ENCODE peak calls at places on chromosome 6, in nine cellular contexts. E is HEK293T; H is activated CD4-positive, CD25-positive, alpha-beta regulatory T cell treated with anti-CD3 and anti-CD28 coated beads, Interleukin-2, amount 50 U/mL, for 72 hours; Q is activated naive CD4-positive, alpha-beta T cell treated with Interleukin-2 at 50 U/mL for 16 hours; P is Right ventricle myocardium inferior; O is spleen; Z is stimulated activated CD8-positive, alpha-beta memory T cell treated with anti-CD3 and anti-CD28 coated beads, Interleukin-4, amount 100 ng/mL, for 4 hours; T is ureter; C is cardiac muscle cell. S is an unnamed sample.

GRCh38 chr6:130303436-130303835 is 62.4 kb upstream of the TMEM200A start:
- DNase-seq in E (no peak), H (no peak), Q (no peak), P (no peak), O (no peak), Z (no peak), T (no peak), C (no peak), S (no peak)

GRCh38 chr6:139531148-139531547 is 156.7 kb upstream of the CITED2 start:
- DNase-seq in E (no peak), H (no peak), Q (peak; percentile 58), P (no peak), O (no peak), Z (no peak), T (no peak), C (no peak), S (no peak)

GRCh38 chr6:51322505-51322904 is 503.8 kb downstream of the TFAP2B start:
- DNase-seq in E (no peak), H (no peak), Q (no peak), P (no peak), O (no peak), Z (no peak), T (no peak), C (no peak), S (no peak)

GRCh38 chr6:16840291-16840690 is 79.0 kb upstream of the ATXN1 start:
- DNase-seq in E (no peak), H (no peak), Q (no peak), P (no peak), O (no peak), Z (no peak), T (no peak), C (no peak), S (no peak)

GRCh38 chr6:110493253-110493800 is 16.9 kb upstream of the SLC22A16 start:
- DNase-seq in E (no peak), H (no peak), Q (no peak), P (no peak), O (no peak), Z (no peak), T (no peak), C (no peak), S (no peak)

GRCh38 chr6:148577687-148578488 is 168.9 kb upstream of the UST start:
- DNase-seq in E (peak; percentile 88), H (no peak), Q (peak; percentile 51), P (peak; percentile 88), O (peak; percentile 92), Z (no peak), T (peak; percentile 75), C (peak; percentile 87), S (peak; percentile 59)

GRCh38 chr6:73694711-73695411 is 1.1 kb upstream of the CD109 start:
- DNase-seq in E (no peak), H (no peak), Q (no peak), P (no peak), O (no peak), Z (no peak), T (no peak), C (peak; percentile 50), S (peak; percentile 4)

GRCh38 chr6:139699335-139699734 is 324.9 kb upstream of the CITED2 start:
- DNase-seq in E (no peak), H (no peak), Q (no peak), P (no peak), O (no peak), Z (no peak), T (no peak), C (peak; percentile 77), S (no peak)

GRCh38 chr6:108546079-108547049 is 14.4 kb upstream of the FOXO3 start:
- DNase-seq in E (no peak), H (no peak), Q (no peak), P (no peak), O (no peak), Z (no peak), T (no peak), C (no peak), S (no peak)

GRCh38 chr6:168166627-168167026 is 87.6 kb upstream of the FRMD1 start:
- DNase-seq in E (no peak), H (no peak), Q (no peak), P (no peak), O (no peak), Z (no peak), T (no peak), C (no peak), S (no peak)

GRCh38 chr6:42007753-42008528 is 42.4 kb upstream of the TAF8 start:
- DNase-seq in E (no peak), H (no peak), Q (peak; percentile 29), P (no peak), O (peak; percentile 88), Z (no peak), T (no peak), C (no peak), S (peak; percentile 38)

GRCh38 chr6:104281370-104281769 is 578.3 kb downstream of the HACE1 start:
- DNase-seq in E (no peak), H (no peak), Q (no peak), P (no peak), O (no peak), Z (no peak), T (no peak), C (no peak), S (no peak)

GRCh38 chr6:156839591-156840001 is 62.4 kb downstream of the ARID1B start:
- DNase-seq in E (no peak), H (no peak), Q (no peak), P (no peak), O (no peak), Z (no peak), T (no peak), C (peak; percentile 86), S (no peak)

GRCh38 chr6:134730013-134730412 is 219.9 kb downstream of the ALDH8A1 start:
- DNase-seq in E (no peak), H (no peak), Q (no peak), P (no peak), O (no peak), Z (no peak), T (no peak), C (no peak), S (no peak)

GRCh38 chr6:153126218-153126617 is 4.9 kb downstream of the RGS17 start:
- DNase-seq in E (no peak), H (no peak), Q (no peak), P (no peak), O (no peak), Z (no peak), T (no peak), C (no peak), S (no peak)

GRCh38 chr6:157486632-157487031 is 105.6 kb downstream of the ZDHHC14 start:
- DNase-seq in E (no peak), H (no peak), Q (no peak), P (no peak), O (peak; percentile 80), Z (no peak), T (no peak), C (no peak), S (no peak)

GRCh38 chr6:6725834-6726194 is 137.3 kb downstream of the LY86 start:
- DNase-seq in E (no peak), H (no peak), Q (no peak), P (no peak), O (no peak), Z (no peak), T (no peak), C (no peak), S (no peak)

GRCh38 chr6:148140772-148141557 is 201.7 kb upstream of the SASH1 start:
- DNase-seq in E (no peak), H (no peak), Q (no peak), P (no peak), O (no peak), Z (no peak), T (no peak), C (no peak), S (no peak)

GRCh38 chr6:166852484-166852975 is 103.8 kb downstream of the RNASET2 start:
- DNase-seq in E (no peak), H (no peak), Q (no peak), P (no peak), O (no peak), Z (no peak), T (no peak), C (no peak), S (no peak)

GRCh38 chr6:62479722-62480121 is 193.7 kb upstream of the KHDRBS2 start:
- DNase-seq in E (no peak), H (no peak), Q (no peak), P (no peak), O (no peak), Z (no peak), T (no peak), C (no peak), S (no peak)

GRCh38 chr6:6201200-6201599 is 119.3 kb downstream of the F13A1 start:
- DNase-seq in E (no peak), H (no peak), Q (no peak), P (no peak), O (no peak), Z (no peak), T (no peak), C (no peak), S (no peak)

GRCh38 chr6:33904050-33904827 is 100.4 kb upstream of the MLN start:
- DNase-seq in E (no peak), H (peak; percentile 50), Q (peak; percentile 60), P (peak; percentile 77), O (peak; percentile 89), Z (no peak), T (no peak), C (no peak), S (peak; percentile 11)

GRCh38 chr6:16432075-16433032 is 194.0 kb downstream of the GMPR start:
- DNase-seq in E (no peak), H (no peak), Q (no peak), P (no peak), O (no peak), Z (no peak), T (no peak), C (peak; percentile 82), S (no peak)

GRCh38 chr6:168302534-168302933 is 17.0 kb downstream of the DACT2 start:
- DNase-seq in E (no peak), H (no peak), Q (no peak), P (no peak), O (peak; percentile 44), Z (no peak), T (peak; percentile 17), C (peak; percentile 33), S (no peak)

GRCh38 chr6:4327841-4328240 is 192.5 kb upstream of the ECI2 start:
- DNase-seq in E (no peak), H (no peak), Q (no peak), P (no peak), O (no peak), Z (no peak), T (no peak), C (no peak), S (no peak)

GRCh38 chr6:156427345-156427744 is 349.8 kb upstream of the ARID1B start:
- DNase-seq in E (no peak), H (no peak), Q (no peak), P (no peak), O (no peak), Z (no peak), T (peak; percentile 49), C (peak; percentile 78), S (no peak)

GRCh38 chr6:17086469-17086868 is 15.4 kb upstream of the STMND1 start:
- DNase-seq in E (peak; percentile 72), H (no peak), Q (no peak), P (peak; percentile 56), O (no peak), Z (no peak), T (peak; percentile 76), C (peak; percentile 84), S (peak; percentile 8)

GRCh38 chr6:76876922-76877553 is 586.3 kb downstream of the HTR1B start:
- DNase-seq in E (peak; percentile 62), H (no peak), Q (no peak), P (no peak), O (no peak), Z (no peak), T (peak; percentile 45), C (peak; percentile 85), S (no peak)

GRCh38 chr6:136468711-136469110 is 81.5 kb downstream of the MAP7 start:
- DNase-seq in E (no peak), H (no peak), Q (no peak), P (no peak), O (no peak), Z (no peak), T (no peak), C (no peak), S (no peak)